ENCODE peak calls at places on chromosomes 3 and 15, in five cellular contexts. X is SK-N-MC, F is HCT116, B is fibroblast of lung, T is A673. Y is an unnamed sample.

GRCh38 chr15:54131410-54131809 is 153.2 kb downstream of the UNC13C start:
- DNase-seq in X (no peak), F (no peak), B (no peak), T (no peak), Y (no peak)

GRCh38 chr15:74460298-74460697 is 662 bp downstream of the UBL7 start:
- DNase-seq in X (no peak), F (no peak), B (no peak), T (no peak), Y (no peak)

GRCh38 chr3:28334552-28334951 is 14.0 kb upstream of the ZCWPW2 start:
- DNase-seq in X (no peak), F (no peak), B (peak), T (no peak), Y (no peak)

GRCh38 chr3:29597376-29598008 is 316.6 kb downstream of the RBMS3 start:
- DNase-seq in X (no peak), F (no peak), B (peak), T (peak), Y (no peak)

GRCh38 chr15:89662893-89663673 is 7.8 kb upstream of the KIF7 start:
- DNase-seq in X (peak), F (no peak), B (peak), T (no peak), Y (no peak)

GRCh38 chr3:102156426-102156825 is 278.4 kb upstream of the ZPLD1 start:
- DNase-seq in X (no peak), F (no peak), B (peak), T (no peak), Y (no peak)

GRCh38 chr3:105608623-105609022 is 241.9 kb downstream of the ALCAM start:
- DNase-seq in X (no peak), F (no peak), B (no peak), T (no peak), Y (peak)

GRCh38 chr15:40338921-40339620 is 1.7 kb downstream of the CCDC9B start:
- DNase-seq in X (no peak), F (peak), B (peak), T (no peak), Y (no peak)

GRCh38 chr3:170753421-170754344 is 116.3 kb downstream of the RPL22L1 start:
- DNase-seq in X (no peak), F (no peak), B (peak), T (peak), Y (no peak)

GRCh38 chr15:75821946-75822345 is 21.3 kb upstream of the UBE2Q2 start:
- DNase-seq in X (no peak), F (no peak), B (no peak), T (no peak), Y (no peak)

GRCh38 chr3:66411436-66411835 is 89.4 kb downstream of the LRIG1 start:
- DNase-seq in X (no peak), F (no peak), B (no peak), T (no peak), Y (no peak)

GRCh38 chr3:15505412-15506165 is 15.9 kb downstream of the COLQ start:
- DNase-seq in X (no peak), F (no peak), B (no peak), T (no peak), Y (no peak)

GRCh38 chr3:101518421-101518871 is 5.4 kb upstream of the SENP7 start:
- DNase-seq in X (no peak), F (no peak), B (no peak), T (no peak), Y (no peak)

GRCh38 chr3:151769175-151769574 is 35.4 kb downstream of the AADACL2 start:
- DNase-seq in X (no peak), F (no peak), B (no peak), T (no peak), Y (no peak)

GRCh38 chr15:75089781-75090734 is 66.7 kb downstream of the PPCDC start:
- DNase-seq in X (no peak), F (no peak), B (no peak), T (no peak), Y (no peak)

GRCh38 chr15:62899090-62899493 is 143.5 kb upstream of the TPM1 start:
- DNase-seq in X (no peak), F (no peak), B (no peak), T (no peak), Y (no peak)

GRCh38 chr3:197335428-197336132 is 37.2 kb upstream of the DLG1 start:
- DNase-seq in X (no peak), F (no peak), B (no peak), T (no peak), Y (no peak)

GRCh38 chr15:69014454-69014853 is at the start of gene NOX5:
- DNase-seq in X (no peak), F (no peak), B (no peak), T (no peak), Y (no peak)

GRCh38 chr3:114378760-114379159 is 84.9 kb downstream of the TIGIT start:
- DNase-seq in X (no peak), F (no peak), B (no peak), T (no peak), Y (no peak)

GRCh38 chr3:133125802-133126201 is 87.6 kb downstream of the TMEM108 start:
- DNase-seq in X (no peak), F (no peak), B (no peak), T (no peak), Y (no peak)

GRCh38 chr3:156382458-156383346 is 172.2 kb downstream of the SSR3 start:
- DNase-seq in X (no peak), F (peak), B (peak), T (peak), Y (peak)

GRCh38 chr3:107987036-107987557 is 103.7 kb downstream of the CD47 start:
- DNase-seq in X (peak), F (peak), B (peak), T (peak), Y (no peak)

GRCh38 chr15:31261266-31262142 is 65.1 kb upstream of the KLF13 start:
- DNase-seq in X (no peak), F (no peak), B (no peak), T (no peak), Y (no peak)

GRCh38 chr3:150308481-150308918 is 99.6 kb upstream of the TSC22D2 start:
- DNase-seq in X (no peak), F (peak), B (no peak), T (no peak), Y (no peak)

GRCh38 chr3:185215873-185216586 is 37.8 kb downstream of the EHHADH start:
- DNase-seq in X (peak), F (no peak), B (peak), T (peak), Y (no peak)

GRCh38 chr3:124456506-124456905 is 273.7 kb upstream of the UMPS start:
- DNase-seq in X (no peak), F (no peak), B (no peak), T (no peak), Y (no peak)

GRCh38 chr3:58384381-58385090 is 49.1 kb downstream of the PDHB start:
- DNase-seq in X (no peak), F (no peak), B (no peak), T (no peak), Y (no peak)

GRCh38 chr15:36691596-36691995 is 112.2 kb downstream of the CDIN1 start:
- DNase-seq in X (no peak), F (no peak), B (no peak), T (no peak), Y (no peak)

GRCh38 chr3:40047406-40047805 is 238.0 kb downstream of the MYRIP start:
- DNase-seq in X (no peak), F (no peak), B (no peak), T (no peak), Y (no peak)

GRCh38 chr3:44132593-44132992 is 109.1 kb upstream of the TOPAZ1 start:
- DNase-seq in X (no peak), F (no peak), B (no peak), T (no peak), Y (no peak)

GRCh38 chr3:143847787-143848631 is at the start of gene SLC9A9:
- DNase-seq in X (peak), F (no peak), B (peak), T (peak), Y (peak)

GRCh38 chr15:82999905-83000671 is 11.4 kb downstream of the C15orf40 start:
- DNase-seq in X (peak), F (no peak), B (peak), T (peak), Y (peak)

GRCh38 chr3:52202384-52203077 is 4.6 kb downstream of the ALAS1 start:
- DNase-seq in X (no peak), F (no peak), B (no peak), T (no peak), Y (no peak)

DNA sequence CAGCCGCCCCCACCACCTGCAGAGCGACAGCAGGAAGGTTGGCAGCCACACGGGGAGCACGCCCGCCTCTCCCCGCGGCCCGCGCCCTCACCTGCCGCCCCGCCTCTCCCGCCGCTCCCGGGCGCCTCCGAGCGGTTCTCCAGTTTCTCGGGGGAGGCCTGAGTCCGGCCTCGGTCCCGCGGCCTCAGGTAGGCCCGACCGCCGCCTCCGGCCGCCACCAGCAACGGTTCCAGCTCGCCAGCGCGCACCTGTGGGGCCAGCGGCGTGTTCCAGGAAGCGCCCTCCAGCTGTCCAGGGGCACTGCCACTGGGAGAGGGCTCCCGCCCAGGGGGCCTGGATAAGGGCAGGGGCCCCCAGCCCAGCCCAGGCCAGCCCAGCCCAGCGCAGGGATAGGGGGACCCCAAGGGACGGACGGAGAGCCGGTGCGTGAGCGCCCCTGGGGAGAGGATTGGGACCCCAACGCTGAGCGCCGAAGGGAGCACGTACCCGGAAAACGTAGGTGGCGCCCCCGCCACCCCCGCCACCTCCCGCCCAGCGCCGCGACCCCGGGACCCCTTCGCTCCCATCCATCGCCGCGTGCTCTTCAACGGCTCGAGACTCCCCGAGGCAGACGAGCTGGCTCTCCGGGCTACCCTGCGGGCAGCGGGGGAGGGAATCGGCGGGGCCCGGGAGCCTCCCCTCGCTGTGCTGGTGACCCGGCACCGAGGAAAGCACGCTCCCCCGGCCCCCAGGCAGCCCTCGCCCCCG is 2.1 kb downstream of the LTK start:
- DNase-seq in X (no peak), F (no peak), B (no peak), T (no peak), Y (peak)
- TF ChIP-seq EZH2 in X (no peak), F (no peak), B (no peak), T (no peak), Y (peak)

GRCh38 chr3:193821272-193821671 is 228.3 kb downstream of the OPA1 start:
- DNase-seq in X (no peak), F (no peak), B (no peak), T (no peak), Y (no peak)
- H3K27ac ChIP-seq in X (no peak), F (no peak), B (no peak), T (no peak), Y (no peak)

GRCh38 chr3:13877911-13878710 is 1.8 kb downstream of the WNT7A start:
- DNase-seq in X (no peak), F (no peak), B (no peak), T (no peak), Y (peak)
- TF ChIP-seq EZH2 in X (no peak), F (no peak), B (peak), T (peak), Y (peak)

DNA sequence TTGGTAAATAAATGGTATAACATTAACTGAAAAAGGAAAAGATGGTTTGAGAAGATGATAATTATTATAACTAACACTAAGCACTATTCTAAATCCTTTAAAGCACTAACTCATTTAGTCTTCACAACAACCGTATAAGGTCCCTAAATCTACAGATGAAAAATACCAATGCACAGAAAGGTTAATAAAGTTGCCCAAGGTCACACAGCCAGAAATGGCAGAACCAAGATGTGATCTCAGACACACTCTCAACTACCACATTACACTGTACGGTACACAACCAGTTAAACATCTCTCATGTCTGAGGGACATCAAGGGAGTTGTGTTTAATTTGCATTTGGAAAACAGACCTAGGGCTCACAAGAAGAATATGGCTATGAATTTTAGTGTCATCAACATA is 23.1 kb downstream of the RAB27A start:
- DNase-seq in X (no peak), F (no peak), B (no peak), T (no peak), Y (no peak)
- H3K27ac ChIP-seq in X (no peak), F (no peak), B (no peak), T (no peak), Y (no peak)

Y was measured in neural progenitor cell.